ENCODE peak calls at places on chromosomes 13 and 19, in seven cellular contexts. B, U, O, C, A, I and S are unnamed samples.

GRCh38 chr13:33016414-33017409 is at the start of gene KL:
- DNase-seq in B (no peak), U (peak), O (no peak), C (peak), A (peak), I (no peak), S (no peak)

GRCh38 chr13:50387124-50387581 is 371.9 kb downstream of the KCNRG start:
- DNase-seq in B (peak), U (peak), O (no peak), C (peak), A (peak), I (no peak), S (no peak)

GRCh38 chr19:45577111-45577905 is 7.3 kb downstream of the OPA3 start:
- DNase-seq in B (peak), U (no peak), O (peak), C (no peak), A (peak), I (no peak), S (no peak)

GRCh38 chr13:96967248-96967745 is 27.0 kb downstream of the OXGR1 start:
- DNase-seq in B (no peak), U (no peak), O (no peak), C (no peak), A (no peak), I (no peak), S (no peak)

GRCh38 chr13:38348890-38349289 is 761 bp upstream of the UFM1 start:
- DNase-seq in B (peak), U (peak), O (no peak), C (no peak), A (no peak), I (no peak), S (no peak)

GRCh38 chr19:56508282-56508778 is 675 bp downstream of the ZNF471 start:
- DNase-seq in B (no peak), U (no peak), O (no peak), C (no peak), A (no peak), I (no peak), S (no peak)

GRCh38 chr19:47266401-47266885 is 8.2 kb upstream of the INAFM1 start:
- DNase-seq in B (no peak), U (no peak), O (no peak), C (peak), A (no peak), I (no peak), S (no peak)

GRCh38 chr13:52599853-52600603 is 42.2 kb upstream of the HNRNPA1L2 start:
- DNase-seq in B (no peak), U (peak), O (no peak), C (peak), A (peak), I (no peak), S (peak)

GRCh38 chr13:113647351-113648217 is 10.4 kb downstream of the ATP4B start:
- DNase-seq in B (peak), U (no peak), O (no peak), C (peak), A (peak), I (peak), S (no peak)

GRCh38 chr19:998064-998463 is 2.2 kb upstream of the GRIN3B start:
- DNase-seq in B (no peak), U (no peak), O (no peak), C (no peak), A (no peak), I (no peak), S (no peak)

GRCh38 chr13:110272227-110272626 is 34.7 kb downstream of the COL4A1 start:
- DNase-seq in B (no peak), U (no peak), O (no peak), C (no peak), A (no peak), I (no peak), S (no peak)

GRCh38 chr13:65914707-65915106 is 1315.4 kb downstream of the PCDH9 start:
- DNase-seq in B (no peak), U (no peak), O (peak), C (no peak), A (no peak), I (no peak), S (no peak)

GRCh38 chr19:51777570-51778460 is 16.8 kb downstream of the FPR2 start:
- DNase-seq in B (peak), U (peak), O (peak), C (peak), A (peak), I (no peak), S (peak)

GRCh38 chr19:33514885-33515485 is 6.6 kb downstream of the PEPD start:
- DNase-seq in B (peak), U (no peak), O (no peak), C (no peak), A (no peak), I (no peak), S (no peak)

GRCh38 chr13:79802389-79803140 is 321.6 kb downstream of the NDFIP2 start:
- DNase-seq in B (no peak), U (no peak), O (no peak), C (no peak), A (peak), I (no peak), S (no peak)

GRCh38 chr19:1315470-1316166 is 29.9 kb downstream of the EFNA2 start:
- DNase-seq in B (peak), U (peak), O (no peak), C (peak), A (peak), I (no peak), S (peak)

GRCh38 chr13:35714096-35714495 is 237.6 kb upstream of the MAB21L1 start:
- DNase-seq in B (no peak), U (no peak), O (no peak), C (no peak), A (peak), I (no peak), S (no peak)

GRCh38 chr13:95608640-95609280 is 35.7 kb downstream of the DZIP1 start:
- DNase-seq in B (no peak), U (no peak), O (no peak), C (no peak), A (peak), I (no peak), S (no peak)

GRCh38 chr13:95075506-95075905 is 225.7 kb downstream of the ABCC4 start:
- DNase-seq in B (no peak), U (no peak), O (no peak), C (no peak), A (no peak), I (no peak), S (no peak)

GRCh38 chr19:51139299-51140018 is 2.6 kb upstream of the SIGLEC7 start:
- DNase-seq in B (no peak), U (no peak), O (no peak), C (no peak), A (no peak), I (no peak), S (no peak)

GRCh38 chr13:40495620-40496001 is 170.8 kb downstream of the FOXO1 start:
- DNase-seq in B (no peak), U (no peak), O (no peak), C (no peak), A (no peak), I (no peak), S (no peak)

GRCh38 chr19:29606420-29606747 is 301 bp downstream of the POP4 start:
- DNase-seq in B (no peak), U (no peak), O (no peak), C (no peak), A (no peak), I (no peak), S (no peak)

GRCh38 chr13:94057618-94058017 is 421.9 kb downstream of the DCT start:
- DNase-seq in B (no peak), U (no peak), O (no peak), C (no peak), A (no peak), I (no peak), S (no peak)

GRCh38 chr19:17021793-17022590 is 4.6 kb downstream of the CPAMD8 start:
- DNase-seq in B (no peak), U (no peak), O (no peak), C (no peak), A (no peak), I (no peak), S (no peak)

GRCh38 chr13:100610399-100611347 is 22.1 kb upstream of the GGACT start:
- DNase-seq in B (no peak), U (peak), O (no peak), C (no peak), A (peak), I (no peak), S (no peak)

GRCh38 chr13:95754069-95754468 is 77.1 kb downstream of the DNAJC3 start:
- DNase-seq in B (no peak), U (no peak), O (no peak), C (no peak), A (no peak), I (no peak), S (no peak)

GRCh38 chr13:59962343-59962742 is 201.4 kb downstream of the DIAPH3 start:
- DNase-seq in B (no peak), U (no peak), O (no peak), C (no peak), A (no peak), I (no peak), S (no peak)

GRCh38 chr19:38392707-38393308 is 4.3 kb downstream of the SPRED3 start:
- DNase-seq in B (peak), U (no peak), O (no peak), C (no peak), A (no peak), I (no peak), S (no peak)

GRCh38 chr19:55516878-55517620 is 19.9 kb downstream of the SBK2 start:
- DNase-seq in B (peak), U (peak), O (peak), C (peak), A (peak), I (peak), S (peak)

GRCh38 chr13:104143760-104144406 is 1077.7 kb upstream of the SLC10A2 start:
- DNase-seq in B (no peak), U (no peak), O (no peak), C (no peak), A (no peak), I (no peak), S (no peak)

DNA sequence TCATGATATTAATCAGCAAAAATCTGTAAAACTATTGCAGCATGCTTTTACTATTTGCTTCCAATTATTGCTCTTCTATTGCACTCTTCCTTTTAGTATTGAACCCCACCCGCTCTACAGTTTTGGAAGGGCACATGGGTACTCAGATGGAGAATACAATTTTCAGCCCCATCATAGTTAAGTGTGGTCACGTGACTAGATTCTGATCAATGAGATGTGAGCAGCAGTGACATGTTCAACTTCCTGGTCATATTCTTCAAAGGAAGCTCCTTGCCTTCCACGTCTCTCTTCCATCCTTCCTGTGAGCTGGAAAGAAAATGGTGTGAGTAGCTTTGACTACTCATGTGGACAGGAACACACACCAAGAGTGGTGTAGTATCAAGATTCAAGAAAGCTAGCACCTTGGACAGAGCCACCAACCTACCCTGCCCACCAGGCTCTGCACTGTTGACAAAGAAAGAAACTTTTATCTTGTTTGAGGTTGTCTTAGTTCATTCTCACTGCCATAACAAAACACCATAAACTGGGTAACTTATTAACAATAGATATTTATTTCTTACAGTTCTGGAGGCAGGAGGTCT is 3.7 kb upstream of the FGF14 start:
- DNase-seq in B (no peak), U (no peak), O (no peak), C (no peak), A (no peak), I (no peak), S (no peak)
- TF ChIP-seq CTCF in B (no peak), U (no peak), O (no peak), C (no peak), A (no peak), I (no peak), S (no peak)

GRCh38 chr19:7859766-7860165 is 14.4 kb downstream of the PRR36 start:
- DNase-seq in B (no peak), U (no peak), O (no peak), C (no peak), A (no peak), I (no peak), S (no peak)

GRCh38 chr19:7860166-7860901 is 13.9 kb downstream of the PRR36 start:
- DNase-seq in B (no peak), U (no peak), O (no peak), C (no peak), A (no peak), I (no peak), S (no peak)

GRCh38 chr19:7856679-7857663 is 17.2 kb downstream of the PRR36 start:
- DNase-seq in B (no peak), U (no peak), O (no peak), C (no peak), A (peak), I (no peak), S (peak)

GRCh38 chr19:7856277-7856581 is 18.0 kb downstream of the PRR36 start:
- DNase-seq in B (no peak), U (no peak), O (no peak), C (no peak), A (no peak), I (no peak), S (no peak)

GRCh38 chr19:7857727-7858701 is 16.2 kb downstream of the PRR36 start:
- DNase-seq in B (no peak), U (no peak), O (no peak), C (no peak), A (peak), I (no peak), S (peak)
- TF ChIP-seq CTCF in B (no peak), U (no peak), O (no peak), C (no peak), A (peak), I (no peak), S (no peak)

DNA sequence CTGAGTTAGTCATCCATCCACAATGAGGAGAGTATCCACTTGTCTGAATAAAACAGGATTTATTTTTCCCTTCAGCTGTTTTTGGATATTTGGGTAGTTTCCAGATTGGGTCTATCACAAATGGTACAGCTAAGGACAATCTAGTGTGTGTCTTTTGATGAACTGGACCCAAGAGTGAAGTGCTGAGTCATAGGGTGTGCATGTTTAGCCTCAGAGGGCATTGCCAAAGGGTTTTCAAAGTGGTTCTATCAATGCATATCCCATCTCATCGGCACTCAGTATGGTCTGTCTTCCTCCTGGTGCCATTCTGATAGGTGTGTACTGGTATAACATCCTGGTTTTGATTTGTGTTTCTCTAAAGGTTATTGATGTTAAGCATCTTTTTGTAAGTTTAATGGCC is 62.3 kb downstream of the GSX1 start:
- DNase-seq in B (no peak), U (no peak), O (no peak), C (no peak), A (no peak), I (no peak), S (no peak)
- TF ChIP-seq CTCF in B (no peak), U (no peak), O (no peak), C (no peak), A (no peak), I (no peak), S (no peak)

DNA sequence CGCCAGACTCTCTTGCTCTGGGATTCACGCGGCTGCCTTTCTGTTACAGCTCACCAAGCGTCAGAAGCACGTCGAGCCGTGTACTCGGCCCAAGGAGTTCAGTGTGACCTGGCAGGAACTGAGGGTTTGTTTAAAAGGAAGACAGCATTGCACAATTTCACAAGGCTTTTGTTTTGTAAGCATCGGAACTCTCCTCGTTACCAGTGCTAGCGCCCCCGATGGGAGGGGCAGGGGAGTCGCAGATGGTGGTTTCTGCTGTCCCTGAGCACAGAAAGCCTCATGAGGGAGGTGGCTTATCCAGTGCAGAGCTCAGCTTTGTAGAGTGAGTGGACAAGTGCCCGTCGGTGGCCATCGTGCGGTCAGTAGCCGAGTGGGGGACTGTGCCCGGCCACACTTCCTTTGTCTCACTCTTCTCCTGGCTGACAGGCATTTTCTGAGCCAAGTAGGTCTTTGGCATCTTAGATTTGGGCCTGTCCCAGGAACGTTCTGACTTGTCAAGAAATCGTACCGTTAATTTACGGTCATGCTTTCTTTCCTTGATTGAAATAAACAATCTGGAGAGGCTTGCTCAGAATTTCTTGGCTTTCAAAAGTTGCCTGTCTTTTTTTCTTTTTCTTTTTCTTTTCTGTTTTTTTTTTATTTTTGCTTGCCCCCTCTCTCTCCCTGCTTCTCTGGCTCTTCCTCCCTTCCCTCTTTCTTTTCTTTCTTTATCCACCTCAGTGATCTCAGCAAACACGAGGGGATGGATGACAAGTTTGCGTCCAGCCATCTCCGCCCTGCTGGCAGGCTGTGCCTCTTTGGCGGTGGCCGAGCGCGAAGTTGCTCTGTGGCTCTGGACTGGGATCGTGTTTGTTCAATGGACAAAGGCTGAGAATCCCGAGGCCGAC is 7.7 kb downstream of the KDM4B start:
- DNase-seq in B (peak), U (peak), O (peak), C (peak), A (no peak), I (peak), S (peak)
- TF ChIP-seq CTCF in B (no peak), U (no peak), O (peak), C (peak), A (peak), I (peak), S (peak)

GRCh38 chr13:91347212-91347995 is at the start of gene MIR17HG:
- DNase-seq in B (peak), U (peak), O (no peak), C (peak), A (peak), I (peak), S (peak)

GRCh38 chr13:91349992-91350911 is 2.8 kb downstream of the MIR17HG start:
- DNase-seq in B (no peak), U (no peak), O (no peak), C (no peak), A (no peak), I (no peak), S (no peak)

GRCh38 chr13:91346848-91347211 is 657 bp upstream of the MIR17HG start:
- DNase-seq in B (peak), U (peak), O (no peak), C (no peak), A (peak), I (no peak), S (no peak)

GRCh38 chr13:91348906-91349435 is 1.5 kb downstream of the MIR17HG start:
- DNase-seq in B (peak), U (peak), O (peak), C (peak), A (peak), I (peak), S (peak)

DNA sequence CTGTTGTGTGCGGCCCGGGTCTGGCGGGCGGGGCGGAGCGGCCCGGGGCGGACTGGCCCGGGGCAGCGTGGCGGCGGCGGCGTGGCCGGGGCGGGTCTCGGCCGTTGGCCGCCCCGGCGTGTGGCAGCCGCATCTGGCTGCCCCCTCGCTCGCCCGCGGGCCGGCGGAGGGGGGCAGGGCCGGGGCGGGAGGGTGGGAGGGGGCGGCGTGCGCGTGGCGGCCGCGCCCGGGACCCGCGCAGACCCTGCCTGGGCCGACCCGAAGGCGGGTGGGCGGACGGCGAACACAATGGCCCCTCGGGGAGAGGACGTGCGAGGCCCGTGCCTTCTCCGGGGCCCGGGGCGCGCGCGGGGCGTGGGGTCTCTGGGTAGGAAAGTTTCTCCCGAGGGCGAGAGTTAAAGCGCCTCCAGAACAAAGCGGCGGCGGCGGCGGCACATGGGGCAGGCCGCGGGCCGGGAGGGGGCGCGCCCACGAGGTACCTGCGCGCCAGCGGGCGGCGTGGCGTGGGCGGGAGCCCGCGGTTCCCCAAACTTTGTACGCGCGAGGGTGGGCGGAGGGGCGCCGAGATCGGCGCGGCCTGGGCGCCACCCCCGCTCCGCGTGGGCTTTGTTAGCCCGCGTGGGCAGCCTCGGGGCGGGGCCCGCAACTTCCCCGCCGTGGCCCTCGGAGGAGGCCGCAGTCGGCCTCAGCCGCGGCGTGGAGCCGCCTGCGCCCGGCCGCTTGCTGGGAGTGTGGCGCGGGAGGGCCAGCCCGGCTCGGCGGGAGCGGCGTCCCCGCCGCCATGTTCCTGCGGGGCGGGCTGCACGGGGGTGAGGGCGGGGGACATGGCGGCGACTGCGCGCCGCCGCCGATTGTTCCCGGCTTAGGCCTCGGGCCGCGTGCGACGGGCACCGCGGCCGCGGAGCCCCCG is 764 bp downstream of the MIR17HG start:
- DNase-seq in B (peak), U (peak), O (no peak), C (peak), A (peak), I (peak), S (no peak)
- TF ChIP-seq CTCF in B (no peak), U (peak), O (no peak), C (no peak), A (peak), I (no peak), S (no peak)

DNA sequence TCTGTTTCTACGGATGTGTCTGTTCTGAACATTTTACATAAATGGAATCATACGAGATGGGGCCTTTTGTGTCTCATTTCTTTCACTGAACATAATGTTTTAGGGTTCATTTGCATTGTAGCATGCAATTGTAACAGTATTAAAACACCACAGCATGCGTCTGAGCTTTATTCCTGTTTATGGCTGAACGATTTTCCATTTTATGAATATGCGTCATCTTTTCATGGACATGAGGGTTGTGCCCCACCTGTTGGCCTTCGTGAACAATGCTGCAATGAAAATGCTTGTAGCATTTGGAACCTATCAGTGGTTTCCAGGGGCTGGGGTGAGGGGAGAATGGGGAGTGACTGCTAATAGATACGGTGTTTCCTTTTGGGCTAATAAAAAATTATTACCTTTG is 5.1 kb downstream of the OR10H1 start:
- DNase-seq in B (peak), U (no peak), O (no peak), C (no peak), A (no peak), I (no peak), S (no peak)
- TF ChIP-seq CTCF in B (no peak), U (no peak), O (no peak), C (peak), A (no peak), I (no peak), S (no peak)